ENCODE peak calls at places on chromosomes 11 and 22, in six cellular contexts. W is astrocyte; X is mesendoderm; L is ovary; F is effector memory CD4-positive, alpha-beta T cell; P is GM23338. M is an unnamed sample.

GRCh38 chr11:61279934-61280656 is 15.0 kb downstream of the VWCE start:
- DNase-seq in W (peak; percentile 26), X (peak; percentile 31), L (no peak), F (no peak), P (peak; percentile 45), M (no peak)

GRCh38 chr11:112161012-112161411 is 2.9 kb downstream of the IL18 start:
- DNase-seq in W (no peak), X (no peak), L (no peak), F (no peak), P (no peak), M (no peak)

GRCh38 chr22:26851125-26851524 is 193.7 kb downstream of the MIAT start:
- DNase-seq in W (no peak), X (no peak), L (no peak), F (no peak), P (no peak), M (no peak)

GRCh38 chr22:37229012-37229804 is 14.9 kb downstream of the RAC2 start:
- DNase-seq in W (peak; percentile 81), X (no peak), L (no peak), F (no peak), P (no peak), M (no peak)

GRCh38 chr22:30079952-30080533 is at the start of gene HORMAD2:
- DNase-seq in W (peak; percentile 61), X (peak; percentile 95), L (no peak), F (no peak), P (peak; percentile 100), M (no peak)

GRCh38 chr22:30094804-30095203 is 14.5 kb downstream of the HORMAD2 start:
- DNase-seq in W (no peak), X (peak; percentile 53), L (no peak), F (no peak), P (peak; percentile 23), M (no peak)

GRCh38 chr11:20164152-20164551 is 3.9 kb upstream of the DBX1 start:
- DNase-seq in W (no peak), X (no peak), L (no peak), F (no peak), P (peak; percentile 17), M (no peak)

GRCh38 chr11:104410336-104410735 is 246.4 kb upstream of the PDGFD start:
- DNase-seq in W (peak; percentile 71), X (no peak), L (no peak), F (no peak), P (no peak), M (no peak)

GRCh38 chr22:38872831-38873248 is 824 bp upstream of the CBX6 start:
- DNase-seq in W (no peak), X (peak; percentile 51), L (peak; percentile 79), F (no peak), P (peak; percentile 75), M (peak; percentile 68)

GRCh38 chr11:5690736-5691135 is 1.1 kb downstream of the TRIM22 start:
- DNase-seq in W (peak; percentile 27), X (no peak), L (peak; percentile 41), F (no peak), P (no peak), M (no peak)

GRCh38 chr11:34238966-34239365 is 118.8 kb downstream of the ABTB2 start:
- DNase-seq in W (peak; percentile 18), X (peak; percentile 91), L (no peak), F (no peak), P (no peak), M (no peak)

GRCh38 chr11:3043315-3043871 is 13.8 kb downstream of the CARS1 start:
- DNase-seq in W (peak; percentile 46), X (no peak), L (no peak), F (no peak), P (no peak), M (peak; percentile 88)

GRCh38 chr11:47467372-47467771 is 18.4 kb upstream of the RAPSN start:
- DNase-seq in W (no peak), X (no peak), L (no peak), F (no peak), P (no peak), M (no peak)

GRCh38 chr22:45552580-45553332 is 50.1 kb downstream of the FBLN1 start:
- DNase-seq in W (peak; percentile 95), X (no peak), L (peak; percentile 85), F (no peak), P (peak; percentile 73), M (peak; percentile 81)

GRCh38 chr22:49992921-49993648 is 19.5 kb downstream of the IL17REL start:
- DNase-seq in W (no peak), X (peak; percentile 58), L (peak; percentile 8), F (peak; percentile 44), P (peak; percentile 78), M (peak; percentile 29)

GRCh38 chr11:88555018-88555828 is 217.7 kb upstream of the CTSC start:
- DNase-seq in W (peak; percentile 100), X (peak; percentile 22), L (no peak), F (no peak), P (no peak), M (peak; percentile 45)

GRCh38 chr11:128956401-128957203 is 13.9 kb upstream of the TP53AIP1 start:
- DNase-seq in W (peak; percentile 57), X (peak; percentile 89), L (no peak), F (no peak), P (peak; percentile 91), M (no peak)

GRCh38 chr11:67627394-67627787 is 2.3 kb downstream of the NUDT8 start:
- DNase-seq in W (no peak), X (no peak), L (no peak), F (no peak), P (no peak), M (no peak)

GRCh38 chr11:86812981-86813380 is 12.6 kb downstream of the PRSS23 start:
- DNase-seq in W (no peak), X (no peak), L (no peak), F (no peak), P (no peak), M (no peak)

GRCh38 chr11:86816251-86816726 is 15.9 kb downstream of the PRSS23 start:
- DNase-seq in W (peak; percentile 47), X (no peak), L (no peak), F (no peak), P (no peak), M (no peak)

GRCh38 chr11:86815726-86816125 is 15.4 kb downstream of the PRSS23 start:
- DNase-seq in W (no peak), X (no peak), L (no peak), F (no peak), P (no peak), M (no peak)

GRCh38 chr11:86814775-86815174 is 14.4 kb downstream of the PRSS23 start:
- DNase-seq in W (peak; percentile 64), X (no peak), L (no peak), F (no peak), P (no peak), M (no peak)

DNA sequence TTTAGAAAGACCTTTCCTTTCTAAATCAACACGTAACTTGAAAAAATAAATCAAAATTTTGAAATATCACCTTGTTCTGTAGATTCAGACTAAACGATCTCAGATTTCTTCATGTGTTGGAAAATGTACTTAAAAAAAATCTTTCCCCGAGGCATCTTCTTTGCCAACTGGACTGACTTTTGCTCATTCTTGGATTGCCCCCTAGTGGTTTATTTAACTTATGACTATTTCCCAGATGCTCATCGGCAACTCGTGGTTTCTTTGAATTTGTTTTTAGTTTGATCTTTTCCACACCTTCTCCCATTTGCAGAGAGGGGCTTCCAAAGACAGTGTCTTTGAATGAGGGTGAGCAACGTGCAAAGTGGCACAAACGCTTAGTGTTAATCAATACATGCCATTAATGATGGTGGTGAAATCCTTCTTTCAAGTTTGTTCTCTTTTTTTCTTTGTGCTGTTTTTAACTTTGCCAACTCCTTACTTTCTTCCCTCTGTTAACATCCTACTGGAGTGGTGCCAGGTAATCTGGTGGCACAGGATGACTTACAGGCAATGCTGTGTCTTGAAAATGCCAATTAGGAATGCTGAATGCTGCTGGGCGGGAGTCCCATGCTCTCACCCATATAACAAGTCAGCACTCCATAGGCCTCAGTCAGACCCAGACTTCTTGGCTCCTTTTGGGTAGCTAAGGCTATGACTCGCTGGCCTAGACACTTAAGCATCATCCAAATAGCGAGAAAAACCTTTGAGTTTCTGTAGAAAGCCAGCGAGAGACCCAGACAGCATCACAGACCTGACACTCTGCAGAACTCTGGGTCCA is 18.3 kb downstream of the PRSS23 start:
- DNase-seq in W (peak; percentile 54), X (peak; percentile 83), L (no peak), F (no peak), P (peak; percentile 85), M (no peak)
- H3K27ac ChIP-seq in W (peak overlapping the region; percentile 68), X (no peak overlapping the region), L (no peak overlapping the region), F (no peak overlapping the region), P (no peak overlapping the region), M (peak overlapping the region; percentile 87)

DNA sequence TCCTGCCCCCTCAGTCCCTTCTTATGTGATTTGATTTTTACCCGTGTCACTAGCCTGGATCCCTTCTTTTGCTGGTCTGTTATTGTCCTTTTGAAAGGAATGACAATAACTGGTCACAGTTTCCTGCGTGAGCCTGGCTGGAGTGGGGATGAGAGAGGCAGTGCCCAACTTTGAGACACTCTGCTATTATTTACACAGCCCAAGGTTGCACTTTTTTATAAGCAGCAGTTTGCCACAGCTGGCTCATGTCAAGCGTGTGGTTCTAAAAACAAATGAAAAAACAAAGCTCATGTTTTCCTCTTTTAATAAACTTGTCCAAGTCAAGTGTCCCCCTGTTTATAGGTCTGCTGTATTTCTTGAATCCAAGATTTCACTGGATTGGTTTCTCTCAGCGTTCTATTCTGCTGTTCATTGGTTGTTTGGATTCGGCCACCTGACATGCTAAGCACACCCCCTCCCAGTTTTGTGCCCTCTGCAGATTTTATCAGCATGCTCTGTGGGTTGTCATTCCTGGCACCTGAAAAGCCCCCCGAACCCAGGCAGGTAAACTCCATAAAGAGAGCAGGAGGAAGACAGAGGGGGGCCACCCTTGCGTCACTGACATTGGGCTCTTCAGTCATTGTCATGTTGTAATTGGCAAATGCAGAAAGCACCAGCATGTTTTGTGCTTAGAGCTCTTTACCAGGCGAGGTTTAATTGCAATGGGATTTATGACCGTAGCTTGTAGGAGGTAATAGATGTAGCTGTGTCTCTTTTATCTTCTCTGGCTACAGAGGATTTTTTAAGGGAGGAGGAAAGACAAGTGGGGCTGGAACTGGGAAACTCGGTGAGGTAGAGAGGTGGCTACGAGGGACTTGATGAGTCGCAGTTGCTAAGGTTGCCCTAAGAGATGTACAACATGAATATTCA is 201.6 kb downstream of the GRIK4 start:
- DNase-seq in W (no peak), X (no peak), L (peak; percentile 52), F (no peak), P (no peak), M (no peak)
- H3K36me3 ChIP-seq in W (no peaks in the 10 kb centered on the region), X (no peaks in the 10 kb centered on the region), L (no peaks in the 10 kb centered on the region), F (no peaks in the 10 kb centered on the region), P (no peaks in the 10 kb centered on the region), M (no peaks in the 10 kb centered on the region)

GRCh38 chr11:16148301-16148787 is 208.0 kb downstream of the SOX6 start:
- DNase-seq in W (no peak), X (no peak), L (no peak), F (no peak), P (no peak), M (no peak)
- H3K4me3 ChIP-seq in W (no peak overlapping the region), X (no peak overlapping the region), L (no peak overlapping the region), F (no peak overlapping the region), P (no peak overlapping the region), M (no peak overlapping the region)

GRCh38 chr11:119807402-119807801 is 78.4 kb upstream of the NECTIN1 start:
- DNase-seq in W (no peak), X (no peak), L (no peak), F (no peak), P (no peak), M (no peak)

GRCh38 chr11:119809346-119809745 is 80.3 kb upstream of the NECTIN1 start:
- DNase-seq in W (no peak), X (no peak), L (no peak), F (no peak), P (no peak), M (no peak)

GRCh38 chr11:119810478-119811232 is 81.7 kb upstream of the NECTIN1 start:
- DNase-seq in W (peak; percentile 27), X (no peak), L (no peak), F (no peak), P (no peak), M (no peak)

GRCh38 chr11:119807841-119808240 is 78.8 kb upstream of the NECTIN1 start:
- DNase-seq in W (no peak), X (no peak), L (no peak), F (no peak), P (no peak), M (no peak)

GRCh38 chr11:119808431-119809185 is 79.6 kb upstream of the NECTIN1 start:
- DNase-seq in W (no peak), X (no peak), L (no peak), F (no peak), P (no peak), M (no peak)
- H3K27ac ChIP-seq in W (no peak overlapping the region), X (no peak overlapping the region), L (no peak overlapping the region), F (no peak overlapping the region), P (no peak overlapping the region), M (no peak overlapping the region)

M was measured in tibial artery.